ENCODE peak calls at places on chromosome 22, in six cellular contexts. G is WTC11, U is PC-3, S is body of pancreas, Q is Peyer's patch, T is ovary. A is an unnamed sample.
A peak's percentile ranks its signal among the peaks of the same experiment; 100 is the strongest.

GRCh38 chr22:39534591-39535301 is 2.2 kb upstream of the RPS19BP1 start:
- DNase-seq in T (peak; percentile 95), Q (peak; percentile 85), G (peak; percentile 96), U (peak; percentile 71), S (peak; percentile 86), A (peak; percentile 89)

GRCh38 chr22:25741692-25742626 is at the start of gene MYO18B:
- DNase-seq in Q (no peak), G (no peak), S (no peak), U (no peak), T (no peak), A (no peak)

GRCh38 chr22:49965291-49966040 is 4.9 kb downstream of the PIM3 start:
- DNase-seq in U (no peak), Q (no peak), T (peak; percentile 45), S (peak; percentile 15), G (peak; percentile 11), A (peak; percentile 39)

GRCh38 chr22:38681784-38682335 is at the start of gene TOMM22:
- DNase-seq in S (peak; percentile 88), G (peak; percentile 90), T (peak; percentile 91), Q (peak; percentile 83), U (peak; percentile 82), A (peak; percentile 91)

GRCh38 chr22:30541979-30542810 is 4.3 kb downstream of the SEC14L6 start:
- DNase-seq in G (peak; percentile 71), T (peak; percentile 62), S (peak; percentile 34), Q (no peak), U (no peak), A (no peak)

GRCh38 chr22:49999063-49999900 is 13.3 kb downstream of the IL17REL start:
- DNase-seq in S (no peak), U (no peak), G (peak; percentile 74), T (peak; percentile 40), Q (no peak), A (peak; percentile 72)

GRCh38 chr22:50063589-50064393 is 5.7 kb upstream of the TTLL8 start:
- DNase-seq in G (no peak), Q (no peak), S (no peak), T (no peak), U (no peak), A (peak; percentile 37)

GRCh38 chr22:39349506-39349966 is 255 bp upstream of the SYNGR1 start:
- DNase-seq in T (peak; percentile 78), S (peak; percentile 33), G (peak; percentile 56), Q (peak; percentile 50), U (peak; percentile 3), A (no peak)

GRCh38 chr22:31742115-31742514 is 7.8 kb downstream of the PRR14L start:
- DNase-seq in U (no peak), Q (no peak), T (no peak), G (no peak), S (no peak), A (no peak)

GRCh38 chr22:50285568-50286229 is 15.5 kb upstream of the MAPK11 start:
- DNase-seq in T (no peak), Q (no peak), S (no peak), G (no peak), U (no peak), A (no peak)

GRCh38 chr22:38967451-38968450 is 10.3 kb downstream of the APOBEC3A start:
- DNase-seq in T (no peak), G (no peak), Q (no peak), U (no peak), S (peak; percentile 76), A (no peak)

GRCh38 chr22:36009085-36009484 is 19.5 kb downstream of the RBFOX2 start:
- DNase-seq in U (no peak), G (no peak), Q (no peak), T (no peak), S (no peak), A (no peak)

GRCh38 chr22:50014053-50014501 is 1.5 kb upstream of the IL17REL start:
- DNase-seq in U (no peak), T (peak; percentile 13), G (no peak), Q (no peak), S (no peak), A (no peak)

DNA sequence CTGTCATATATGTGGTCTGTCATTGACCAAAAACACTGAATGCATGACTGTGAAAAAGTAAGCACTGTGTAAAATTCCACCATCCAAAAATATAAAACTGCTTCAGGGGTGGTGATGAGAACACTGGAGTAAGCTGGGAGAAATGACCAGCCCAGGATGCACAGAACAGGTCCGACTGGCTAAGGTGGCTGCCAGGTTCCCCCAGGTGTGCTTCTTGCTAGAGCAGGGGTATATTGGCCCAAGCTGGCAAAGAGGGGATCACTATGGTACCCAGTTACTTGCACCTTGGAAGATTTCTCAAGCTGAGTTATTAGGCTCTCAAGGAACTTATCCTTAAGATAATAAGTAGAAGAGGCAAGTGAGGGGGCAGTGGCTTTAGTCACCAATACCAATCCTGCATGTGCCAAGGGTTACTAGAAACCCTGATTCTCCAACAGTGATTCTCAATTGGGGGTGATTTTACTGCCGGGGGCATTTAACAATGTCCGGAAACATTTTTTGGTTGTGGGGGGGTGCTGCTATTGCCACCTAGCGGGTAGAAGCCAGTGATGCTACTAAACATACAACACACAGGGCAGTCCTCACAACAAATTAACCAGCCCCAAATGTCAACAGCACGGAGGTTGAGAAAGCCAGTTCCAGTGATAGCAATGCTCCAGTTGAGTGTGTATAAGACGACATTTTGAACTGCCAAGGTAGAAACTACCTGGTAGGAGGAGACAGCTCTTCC is 15.7 kb downstream of the SNU13 start:
- DNase-seq in S (no peak), Q (no peak), G (no peak), U (peak; percentile 27), T (no peak), A (no peak)
- TF ChIP-seq CTCF in S (no peak), Q (peak; percentile 23), G (no peak), U (peak; percentile 42), T (no peak), A (no peak)

DNA sequence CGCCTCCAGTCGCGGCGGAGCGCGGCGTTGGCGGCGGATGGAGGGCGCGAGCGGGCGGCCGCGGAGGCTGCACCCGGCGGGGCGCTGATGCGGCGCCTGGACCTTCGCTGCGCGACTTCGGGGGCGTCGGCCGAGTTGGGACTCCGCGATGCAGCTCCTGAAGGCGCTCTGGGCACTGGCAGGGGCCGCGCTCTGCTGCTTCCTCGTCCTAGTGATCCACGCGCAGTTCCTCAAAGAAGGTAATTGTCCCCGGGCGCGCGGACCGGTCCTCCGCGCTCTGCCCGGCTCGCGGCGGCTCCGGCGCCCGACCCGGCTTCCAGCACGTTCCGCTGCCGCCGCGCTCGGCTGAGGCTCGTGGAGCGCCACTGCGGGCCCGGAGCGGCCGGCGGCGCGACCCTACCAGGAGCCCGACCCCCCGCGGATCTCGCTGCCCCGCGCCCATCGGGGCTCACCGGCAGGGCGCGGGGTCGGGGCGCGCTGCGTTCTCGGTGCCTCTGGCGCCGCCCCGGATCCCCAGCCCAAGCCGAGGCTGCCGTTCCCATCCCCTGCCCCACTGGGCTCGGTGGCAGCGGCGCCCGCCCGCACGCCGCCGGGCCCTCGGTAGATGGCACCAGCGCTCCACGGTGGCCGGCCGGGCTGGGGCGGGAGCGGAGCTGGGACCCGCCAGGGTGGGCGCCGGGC is 1251.2 kb downstream of the BRD1 start:
- DNase-seq in U (no peak), G (peak; percentile 67), S (no peak), Q (no peak), T (peak; percentile 47), A (no peak)
- TF ChIP-seq CTCF in U (peak; percentile 15), G (no peak), S (peak; percentile 38), Q (no peak), T (no peak), A (no peak)

DNA sequence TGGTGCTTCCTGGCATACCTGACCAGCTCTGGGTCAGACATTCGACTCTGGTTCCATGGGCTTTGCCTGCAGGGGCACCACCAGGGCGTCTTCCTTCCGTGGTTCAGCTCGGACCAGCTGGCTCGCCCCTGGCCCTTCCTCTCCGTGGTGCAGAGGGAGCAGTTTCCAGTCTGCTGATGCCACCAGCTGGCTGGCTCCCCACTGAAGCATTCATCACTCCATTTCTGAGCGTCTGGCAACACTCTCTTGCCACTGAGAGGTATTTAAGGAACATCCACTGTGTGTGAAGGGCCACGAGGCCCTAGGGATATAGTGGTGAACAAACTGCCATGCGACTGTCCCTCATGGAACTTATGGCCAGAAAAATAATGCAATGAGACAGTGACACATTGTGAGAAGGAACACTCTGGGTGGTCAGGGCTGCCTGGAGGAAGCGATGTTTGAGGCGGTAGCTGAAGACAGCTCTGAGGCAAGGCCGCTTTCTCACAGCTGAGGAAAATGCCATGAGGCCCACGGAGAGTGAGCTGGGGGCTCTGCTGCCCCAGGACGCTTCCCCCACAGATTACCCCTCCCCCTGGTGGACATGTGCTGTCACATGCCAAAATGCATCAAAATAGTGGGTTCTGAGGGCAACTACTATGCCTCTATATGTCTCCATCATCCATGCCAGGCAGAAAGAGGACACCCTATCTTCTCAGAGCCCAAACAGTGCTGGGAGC is 44.9 kb upstream of the ARFGAP3 start:
- DNase-seq in G (no peak), T (no peak), U (no peak), S (no peak), Q (no peak), A (no peak)
- TF ChIP-seq CTCF in G (peak; percentile 7), T (no peak), U (peak; percentile 44), S (no peak), Q (no peak), A (no peak)

GRCh38 chr22:44595841-44596341 is 97.9 kb upstream of the RTL6 start:
- DNase-seq in G (no peak), U (no peak), S (peak; percentile 45), T (no peak), Q (no peak), A (no peak)
- TF ChIP-seq CTCF in G (no peak), U (no peak), S (no peak), T (no peak), Q (no peak), A (no peak)

GRCh38 chr22:45550416-45550815 is 47.7 kb downstream of the FBLN1 start:
- DNase-seq in G (no peak), U (no peak), Q (no peak), S (no peak), T (no peak), A (no peak)

GRCh38 chr22:45550891-45551290 is 48.2 kb downstream of the FBLN1 start:
- DNase-seq in G (no peak), U (no peak), S (no peak), T (no peak), Q (no peak), A (no peak)

GRCh38 chr22:45549739-45550138 is 47.1 kb downstream of the FBLN1 start:
- DNase-seq in Q (no peak), T (no peak), U (peak; percentile 29), S (no peak), G (no peak), A (no peak)

GRCh38 chr22:45548441-45548840 is 45.8 kb downstream of the FBLN1 start:
- DNase-seq in G (no peak), S (no peak), U (no peak), Q (no peak), T (no peak), A (no peak)

DNA sequence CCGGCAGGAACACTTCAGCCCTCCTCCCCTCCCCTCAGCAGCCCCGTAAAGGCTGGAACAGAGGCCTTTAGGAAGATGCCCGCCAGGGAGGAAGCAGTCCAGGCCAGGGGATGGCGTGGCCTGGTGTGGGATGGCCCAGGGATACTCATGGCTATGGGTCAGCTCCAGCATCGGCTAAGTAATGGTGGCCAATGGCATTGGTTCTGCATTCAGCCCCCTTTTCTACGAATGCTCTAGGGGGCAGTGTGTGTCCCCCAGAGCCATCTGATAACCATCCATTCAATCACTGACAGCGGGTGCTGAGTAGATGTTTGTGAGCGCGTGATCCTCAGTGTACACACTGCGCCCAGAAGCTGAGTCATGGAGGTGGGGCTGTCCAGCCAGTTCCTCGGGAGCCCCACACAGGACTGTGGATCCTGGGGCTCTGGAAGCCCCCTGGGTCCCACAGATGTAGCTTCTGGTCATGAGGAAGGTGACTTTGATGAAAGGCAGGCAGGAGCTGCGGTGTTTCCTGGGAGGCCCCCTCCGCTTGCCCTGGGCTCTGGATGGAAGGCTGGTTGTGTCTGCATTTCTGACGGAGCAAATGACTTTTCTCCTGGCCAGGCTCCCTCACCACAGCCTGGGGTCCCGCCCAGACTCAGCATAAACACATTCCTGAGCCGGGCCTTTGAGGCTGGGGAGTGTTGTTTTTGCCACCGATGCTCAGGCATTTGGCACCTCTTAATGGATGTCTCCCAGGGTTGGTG is 46.5 kb downstream of the FBLN1 start:
- DNase-seq in S (peak; percentile 43), U (peak; percentile 72), T (peak; percentile 58), G (no peak), Q (no peak), A (peak; percentile 45)
- TF ChIP-seq CTCF in S (no peak), U (peak; percentile 57), T (no peak), G (peak; percentile 18), Q (peak; percentile 13), A (peak; percentile 9)

A was measured in mucosa of descending colon.